ENCODE peak calls at places on chromosomes 3 and 15, in eight cellular contexts. G is esophagus muscularis mucosa, R is spleen, B is breast epithelium, F is endothelial cell of umbilical vein, K is vagina, T is HCT116, A is sigmoid colon. I is an unnamed sample.

GRCh38 chr15:85495096-85495495 is 114.7 kb downstream of the AKAP13 start:
- DNase-seq in B (no peak), K (no peak), G (no peak), A (no peak), T (no peak), R (no peak), F (no peak), I (no peak)

GRCh38 chr3:165749817-165750216 is 87.4 kb downstream of the BCHE start:
- DNase-seq in G (no peak), T (no peak), A (no peak), K (no peak), B (no peak), R (no peak), F (no peak), I (no peak)

GRCh38 chr15:58329781-58330467 is 101.9 kb upstream of the LIPC start:
- DNase-seq in F (no peak), B (peak), K (no peak), T (no peak), R (no peak), A (no peak), G (peak), I (peak)

GRCh38 chr3:83033123-83033522 is 1271.7 kb upstream of the GBE1 start:
- DNase-seq in A (no peak), R (no peak), T (no peak), K (no peak), F (no peak), B (no peak), G (no peak), I (no peak)

GRCh38 chr3:103085465-103085864 is 650.6 kb downstream of the ZPLD1 start:
- DNase-seq in T (no peak), K (no peak), G (no peak), A (no peak), B (no peak), F (no peak), R (no peak), I (no peak)

GRCh38 chr3:13370609-13371008 is 49.5 kb downstream of the NUP210 start:
- DNase-seq in F (no peak), A (no peak), B (no peak), T (no peak), R (no peak), K (no peak), G (no peak), I (no peak)

GRCh38 chr15:55343168-55343567 is 24.1 kb downstream of the PIGB start:
- DNase-seq in G (no peak), F (peak), T (no peak), A (no peak), B (no peak), R (no peak), K (no peak), I (no peak)

GRCh38 chr15:41944313-41944940 is 27.9 kb downstream of the EHD4 start:
- DNase-seq in F (peak), B (no peak), A (peak), G (no peak), T (peak), R (no peak), K (no peak), I (no peak)

GRCh38 chr15:69087581-69087980 is 72.9 kb upstream of the GLCE start:
- DNase-seq in B (no peak), G (no peak), K (no peak), F (no peak), T (no peak), R (no peak), A (no peak), I (no peak)

GRCh38 chr3:134198414-134198813 is 52.2 kb downstream of the RYK start:
- DNase-seq in A (no peak), T (no peak), G (no peak), R (no peak), F (no peak), B (no peak), K (no peak), I (no peak)

GRCh38 chr15:30671309-30671708 is 45.4 kb downstream of the ARHGAP11B start:
- DNase-seq in T (no peak), B (no peak), R (no peak), G (no peak), A (no peak), K (no peak), F (no peak), I (no peak)

GRCh38 chr3:51982352-51982837 is 940 bp upstream of the ACY1 start:
- DNase-seq in A (no peak), G (no peak), B (no peak), K (no peak), F (no peak), R (no peak), T (peak), I (no peak)

GRCh38 chr3:52092891-52093290 is 36.5 kb upstream of the DUSP7 start:
- DNase-seq in K (no peak), R (peak), B (no peak), F (no peak), A (peak), T (no peak), G (no peak), I (no peak)

GRCh38 chr15:60799885-60800728 is 321.2 kb upstream of the ICE2 start:
- DNase-seq in K (no peak), B (no peak), G (no peak), T (no peak), A (no peak), R (no peak), F (no peak), I (no peak)

GRCh38 chr15:91338763-91339162 is 238.7 kb downstream of the SV2B start:
- DNase-seq in R (no peak), K (no peak), A (no peak), F (no peak), G (no peak), B (no peak), T (no peak), I (no peak)

GRCh38 chr3:120420855-120421570 is 29.8 kb downstream of the FSTL1 start:
- DNase-seq in T (no peak), F (peak), B (no peak), A (peak), R (no peak), K (no peak), G (no peak), I (peak)

GRCh38 chr15:44633603-44634002 is 29.9 kb downstream of the SPG11 start:
- DNase-seq in F (peak), B (no peak), T (no peak), A (no peak), K (no peak), R (no peak), G (no peak), I (no peak)

GRCh38 chr15:44075535-44075934 is 119.5 kb downstream of the FRMD5 start:
- DNase-seq in F (no peak), K (no peak), R (no peak), A (no peak), T (no peak), G (no peak), B (no peak), I (no peak)

GRCh38 chr3:4744405-4745239 is 234.6 kb upstream of the BHLHE40 start:
- DNase-seq in A (no peak), K (no peak), T (no peak), B (no peak), G (no peak), R (no peak), F (peak), I (no peak)

GRCh38 chr3:13346481-13347389 is 73.4 kb downstream of the NUP210 start:
- DNase-seq in A (no peak), B (no peak), T (no peak), K (no peak), R (peak), F (no peak), G (no peak), I (no peak)

GRCh38 chr15:36210426-36210825 is 369.0 kb upstream of the CDIN1 start:
- DNase-seq in R (no peak), G (no peak), F (no peak), T (no peak), A (no peak), B (no peak), K (no peak), I (no peak)

GRCh38 chr15:98077186-98077585 is 116.7 kb downstream of the ARRDC4 start:
- DNase-seq in B (no peak), K (no peak), T (no peak), R (no peak), F (no peak), G (no peak), A (no peak), I (no peak)

GRCh38 chr3:169348981-169349942 is 314.2 kb downstream of the MECOM start:
- DNase-seq in K (no peak), F (peak), R (no peak), A (no peak), B (no peak), G (no peak), T (no peak), I (no peak)

GRCh38 chr3:197811343-197811742 is 20.3 kb downstream of the LRCH3 start:
- DNase-seq in F (no peak), A (peak), G (no peak), B (no peak), K (no peak), R (no peak), T (no peak), I (no peak)

GRCh38 chr3:32334675-32335074 is 57.0 kb upstream of the CMTM7 start:
- DNase-seq in B (no peak), G (no peak), T (no peak), K (no peak), A (no peak), F (no peak), R (no peak), I (no peak)

GRCh38 chr15:75171408-75171807 is 30.3 kb upstream of the C15orf39 start:
- DNase-seq in G (no peak), F (peak), T (no peak), K (no peak), B (no peak), A (no peak), R (no peak), I (no peak)

GRCh38 chr3:184337315-184337714 is at the start of gene FAM131A:
- DNase-seq in G (peak), F (peak), K (no peak), T (no peak), A (peak), R (no peak), B (no peak), I (peak)

GRCh38 chr3:52523386-52524257 is 10.0 kb downstream of the NT5DC2 start:
- DNase-seq in T (no peak), A (peak), K (no peak), G (no peak), F (no peak), B (no peak), R (peak), I (no peak)

GRCh38 chr3:14492948-14493881 is 46.9 kb downstream of the GRIP2 start:
- DNase-seq in A (no peak), B (no peak), G (no peak), T (no peak), R (peak), F (no peak), K (no peak), I (no peak)

GRCh38 chr3:115071611-115072010 is 75.5 kb downstream of the ZBTB20 start:
- DNase-seq in G (no peak), R (no peak), A (no peak), T (no peak), F (peak), K (no peak), B (no peak), I (no peak)

GRCh38 chr3:185823280-185824044 is 1.4 kb downstream of the IGF2BP2 start:
- DNase-seq in A (peak), F (peak), R (peak), B (no peak), G (no peak), K (no peak), T (no peak), I (peak)

GRCh38 chr15:75307778-75308390 is 25.2 kb downstream of the GOLGA6D start:
- DNase-seq in K (peak), B (no peak), A (peak), G (no peak), R (no peak), T (peak), F (peak), I (no peak)

GRCh38 chr15:39622660-39623549 is 42.0 kb downstream of the THBS1 start:
- DNase-seq in T (no peak), R (no peak), G (no peak), A (no peak), B (no peak), K (no peak), F (no peak), I (no peak)

GRCh38 chr15:71747128-71748083 is 62.9 kb upstream of the NR2E3 start:
- DNase-seq in T (peak), K (no peak), G (no peak), B (no peak), F (peak), A (no peak), R (no peak), I (peak)

GRCh38 chr15:54707805-54708752 is 488.7 kb downstream of the RSL24D1 start:
- DNase-seq in A (peak), B (no peak), K (no peak), R (peak), G (no peak), T (no peak), F (no peak), I (no peak)

GRCh38 chr3:176948123-176948522 is 249.2 kb downstream of the TBL1XR1 start:
- DNase-seq in B (no peak), G (no peak), T (no peak), R (no peak), A (no peak), K (no peak), F (no peak), I (no peak)

GRCh38 chr3:9803494-9803893 is 6.6 kb upstream of the TTLL3 start:
- DNase-seq in K (no peak), A (no peak), T (no peak), G (no peak), F (no peak), R (no peak), B (no peak), I (no peak)
- H3K4me3 ChIP-seq in K (no peak), A (no peak), T (no peak), G (no peak), F (no peak), R (no peak), B (no peak), I (no peak)

DNA sequence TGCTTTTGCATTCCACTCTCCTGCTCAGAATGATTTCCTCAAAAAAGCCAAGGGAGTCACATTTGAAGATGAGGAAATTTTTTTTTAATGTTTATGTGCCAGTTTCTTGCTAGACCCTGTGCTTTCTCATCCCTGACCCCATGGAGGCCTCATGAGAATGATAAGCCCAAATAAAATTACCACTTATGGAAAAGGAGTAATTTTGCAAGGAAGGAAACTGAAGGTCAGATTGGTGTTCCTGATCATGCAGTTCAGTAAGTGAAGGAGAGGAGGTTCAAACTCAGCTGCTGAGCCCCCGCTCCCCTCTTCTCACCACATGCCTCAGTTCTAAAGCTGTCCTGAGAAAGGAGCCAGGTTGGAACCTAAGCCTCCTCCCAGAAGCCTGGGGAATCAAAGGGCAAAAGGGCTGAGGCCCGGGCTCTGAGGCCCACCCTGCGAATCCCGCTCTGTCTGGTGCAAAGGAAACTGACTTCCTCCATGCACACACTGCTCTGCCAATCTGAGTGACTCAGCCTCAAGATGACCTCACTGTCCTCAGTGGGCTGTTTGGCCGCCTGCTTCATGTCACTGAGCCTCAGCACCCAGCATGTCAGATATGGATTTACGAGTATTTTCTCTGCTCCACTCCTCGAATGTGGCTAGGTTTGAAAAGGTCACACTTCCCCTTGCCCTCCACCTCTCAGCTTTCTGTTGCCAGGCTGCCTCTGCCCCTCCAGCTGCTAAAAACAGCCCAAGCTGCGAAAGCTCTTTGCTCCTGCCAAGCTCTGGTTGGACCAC is 56.9 kb upstream of the FLNB start:
- DNase-seq in A (peak), K (no peak), F (peak), B (peak), G (no peak), T (peak), R (peak), I (no peak)
- TF ChIP-seq POLR2A in A (no peak), K (no peak), F (no peak), B (no peak), G (no peak), T (no peak), R (no peak), I (no peak)

GRCh38 chr3:70982700-70983140 is 600.8 kb downstream of the FOXP1 start:
- DNase-seq in A (peak), F (peak), G (no peak), K (no peak), B (peak), T (peak), R (no peak), I (peak)
- TF ChIP-seq POLR2AphosphoS5 in A (peak), F (no peak), G (peak), K (peak), B (peak), T (peak), R (no peak), I (peak)

GRCh38 chr3:33883538-33884203 is 85.2 kb downstream of the PDCD6IP start:
- DNase-seq in F (peak), R (no peak), A (no peak), B (no peak), G (no peak), T (peak), K (no peak), I (no peak)
- H3K4me3 ChIP-seq in F (no peak), R (no peak), A (peak), B (peak), G (peak), T (no peak), K (no peak), I (no peak)

DNA sequence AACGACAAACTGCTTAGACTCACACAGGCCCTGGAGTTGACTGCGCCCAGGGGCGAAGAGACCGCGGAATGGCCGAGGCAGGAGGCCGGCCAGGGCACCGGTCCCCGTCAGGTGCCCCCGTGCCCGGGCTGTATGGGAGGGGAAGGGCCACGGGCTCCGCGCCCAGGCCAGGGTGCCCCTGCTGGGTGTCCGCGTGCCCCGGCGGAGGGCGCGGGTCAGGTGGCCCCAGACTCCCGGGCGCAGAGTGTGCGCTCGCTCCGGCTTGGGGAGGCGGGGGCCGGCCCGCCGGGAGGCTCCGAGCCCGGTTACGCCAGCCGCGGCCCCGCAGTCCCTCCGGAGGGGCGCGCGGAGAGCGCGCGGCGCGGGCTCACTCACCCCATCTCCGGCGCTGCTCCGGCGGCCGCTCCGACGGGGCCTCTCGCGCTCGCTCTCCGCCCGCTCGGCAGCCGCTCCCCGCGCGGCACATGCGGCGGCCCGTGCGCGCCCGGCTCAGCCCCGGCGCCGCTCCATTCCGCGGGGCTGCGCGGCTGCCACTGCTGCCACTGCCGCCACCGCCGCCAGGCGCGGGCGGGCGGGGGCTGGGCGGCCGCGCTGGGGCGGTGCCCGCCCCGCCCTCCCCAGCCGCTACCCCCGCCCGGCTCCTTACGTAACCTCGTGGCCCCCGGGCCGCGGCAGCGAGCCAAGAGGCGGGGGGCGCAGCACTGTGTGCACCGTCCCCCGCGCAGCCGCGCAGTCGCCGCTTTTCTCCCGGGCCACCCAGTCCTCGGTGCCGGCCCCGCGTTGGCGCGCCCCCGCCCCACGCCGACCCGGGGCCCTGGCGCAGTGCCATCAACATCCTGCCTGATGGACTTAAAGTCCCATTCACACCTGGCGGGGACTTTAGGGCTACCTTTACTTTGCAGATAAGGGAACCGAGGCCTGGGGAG is at the start of gene HOMER2:
- DNase-seq in F (no peak), R (no peak), A (no peak), G (no peak), K (no peak), T (no peak), B (peak), I (peak)
- TF ChIP-seq POLR2A in F (no peak), R (no peak), A (no peak), G (no peak), K (no peak), T (no peak), B (no peak), I (no peak)

DNA sequence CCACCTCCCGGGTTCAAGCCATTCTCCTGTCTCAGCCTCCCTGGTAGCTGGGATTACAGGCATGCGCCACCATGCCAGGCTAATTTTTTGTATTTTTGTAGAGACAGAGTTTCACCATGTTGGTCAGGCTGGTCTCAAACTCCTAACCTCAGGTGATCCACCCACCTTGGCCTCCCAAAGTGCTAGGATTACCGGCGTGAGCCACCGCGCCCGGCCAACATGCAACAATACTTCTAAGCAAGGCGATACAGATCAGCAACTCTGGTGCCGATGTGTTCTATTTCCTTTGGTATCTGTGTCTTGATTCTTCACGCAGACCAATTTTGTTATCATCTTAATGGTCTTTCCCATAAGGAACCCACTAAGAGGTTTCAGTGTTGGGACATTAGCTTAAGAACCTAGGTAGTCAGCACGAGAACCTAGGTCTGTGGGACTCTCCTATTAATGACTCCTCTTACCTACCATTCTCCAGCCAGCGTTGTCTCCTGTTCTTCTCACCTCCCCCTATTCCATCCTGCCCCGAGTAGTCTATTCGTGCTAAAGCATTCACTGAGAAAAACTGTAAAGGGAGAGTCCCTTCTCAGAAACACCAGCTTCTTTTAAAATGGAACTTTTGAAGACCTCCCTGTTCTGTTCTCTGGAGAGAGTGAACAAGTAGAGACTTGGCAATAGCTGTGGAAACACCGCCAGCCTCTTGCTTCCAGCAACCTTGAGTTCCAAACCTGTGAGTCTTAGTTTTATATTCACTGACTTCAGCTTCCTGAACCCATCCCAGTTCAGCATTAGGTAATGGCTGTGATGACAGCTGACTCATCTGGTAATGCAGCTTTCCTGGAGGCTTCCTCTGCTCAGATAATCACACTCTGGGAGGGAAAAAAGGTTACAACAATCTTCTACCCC is 61.2 kb downstream of the TSC22D2 start:
- DNase-seq in R (no peak), F (peak), T (peak), G (peak), B (no peak), A (peak), K (no peak), I (peak)
- TF ChIP-seq POLR2AphosphoS5 in R (no peak), F (peak), T (no peak), G (peak), B (peak), A (peak), K (peak), I (peak)

I was measured in prostate gland.